ENCODE peak calls at places on chromosome 5, in four cellular contexts. P is K562, W is GM12891, S is GM12878. Y is an unnamed sample.

GRCh38 chr5:53069626-53070025 is 39.9 kb downstream of the MOCS2 start:
- DNase-seq in P (peak; percentile 16), W (no peak), S (no peak), Y (no peak)

GRCh38 chr5:93579561-93580386 is 1.2 kb downstream of the NR2F1-AS1 start:
- DNase-seq in P (no peak), W (no peak), S (no peak), Y (no peak)

GRCh38 chr5:115297043-115297442 is 589 bp upstream of the CCDC112 start:
- DNase-seq in P (no peak), W (no peak), S (no peak), Y (no peak)

GRCh38 chr5:176611435-176611834 is 1.5 kb upstream of the GPRIN1 start:
- DNase-seq in P (peak; percentile 89), W (no peak), S (no peak), Y (peak; percentile 38)

GRCh38 chr5:96699186-96699820 is 37.1 kb downstream of the CAST start:
- DNase-seq in P (no peak), W (no peak), S (no peak), Y (no peak)

GRCh38 chr5:109997191-109997590 is 307.5 kb downstream of the MAN2A1 start:
- DNase-seq in P (no peak), W (no peak), S (no peak), Y (no peak)

GRCh38 chr5:37722236-37723146 is 117.3 kb downstream of the GDNF start:
- DNase-seq in P (peak; percentile 45), W (no peak), S (peak; percentile 59), Y (peak; percentile 64)

GRCh38 chr5:71471193-71471592 is 15.7 kb downstream of the BDP1 start:
- DNase-seq in P (no peak), W (no peak), S (no peak), Y (no peak)

GRCh38 chr5:173630724-173631365 is 14.4 kb upstream of the BOD1 start:
- DNase-seq in P (no peak), W (no peak), S (no peak), Y (no peak)

GRCh38 chr5:172897691-172898512 is 61.3 kb upstream of the RPL26L1 start:
- DNase-seq in P (no peak), W (no peak), S (no peak), Y (no peak)

GRCh38 chr5:87732875-87733768 is 320.4 kb upstream of the CCNH start:
- DNase-seq in P (no peak), W (no peak), S (no peak), Y (no peak)

GRCh38 chr5:93831449-93831848 is 90.0 kb upstream of the POU5F2 start:
- DNase-seq in P (no peak), W (no peak), S (no peak), Y (no peak)

GRCh38 chr5:17910318-17910717 is 276.1 kb downstream of the TAF11L14 start:
- DNase-seq in P (no peak), W (no peak), S (no peak), Y (peak; percentile 63)

GRCh38 chr5:179212870-179213269 is 132.4 kb downstream of the ADAMTS2 start:
- DNase-seq in P (no peak), W (no peak), S (no peak), Y (no peak)

GRCh38 chr5:61311056-61311455 is 21.0 kb upstream of the ZSWIM6 start:
- DNase-seq in P (no peak), W (no peak), S (no peak), Y (no peak)

GRCh38 chr5:135568923-135569360 is 9.8 kb downstream of the CXCL14 start:
- DNase-seq in P (no peak), W (no peak), S (no peak), Y (no peak)

GRCh38 chr5:1245901-1246576 is 20.9 kb downstream of the SLC6A18 start:
- DNase-seq in P (no peak), W (no peak), S (no peak), Y (no peak)

GRCh38 chr5:110339399-110339798 is 387.1 kb downstream of the TMEM232 start:
- DNase-seq in P (no peak), W (no peak), S (no peak), Y (no peak)

GRCh38 chr5:173597304-173597703 is 19.1 kb downstream of the BOD1 start:
- DNase-seq in P (no peak), W (no peak), S (no peak), Y (no peak)

GRCh38 chr5:159106569-159107282 is 7.0 kb upstream of the EBF1 start:
- DNase-seq in P (peak; percentile 79), W (peak; percentile 65), S (no peak), Y (peak; percentile 37)

GRCh38 chr5:127586371-127586770 is 62.5 kb upstream of the CTXN3 start:
- DNase-seq in P (no peak), W (no peak), S (peak; percentile 79), Y (no peak)

GRCh38 chr5:169097374-169097831 is 203.5 kb downstream of the SLIT3 start:
- DNase-seq in P (no peak), W (no peak), S (no peak), Y (no peak)

GRCh38 chr5:64767959-64768357 is 533 bp downstream of the SREK1IP1 start:
- DNase-seq in P (peak; percentile 38), W (no peak), S (no peak), Y (no peak)

GRCh38 chr5:98503582-98503981 is 269.9 kb upstream of the RGMB start:
- DNase-seq in P (no peak), W (no peak), S (no peak), Y (no peak)

GRCh38 chr5:144697847-144698262 is 527.2 kb downstream of the KCTD16 start:
- DNase-seq in P (no peak), W (no peak), S (no peak), Y (no peak)

GRCh38 chr5:96868603-96869371 is 7.5 kb upstream of the ERAP2 start:
- DNase-seq in P (peak; percentile 70), W (no peak), S (no peak), Y (no peak)

GRCh38 chr5:151198861-151199260 is 25.0 kb downstream of the CCDC69 start:
- DNase-seq in P (no peak), W (no peak), S (no peak), Y (no peak)

GRCh38 chr5:81779125-81779934 is 28.4 kb upstream of the SSBP2 start:
- DNase-seq in P (peak; percentile 46), W (no peak), S (peak; percentile 23), Y (peak; percentile 23)

GRCh38 chr5:91357012-91357634 is 26.0 kb downstream of the ARRDC3 start:
- DNase-seq in P (no peak), W (no peak), S (no peak), Y (no peak)

GRCh38 chr5:9924614-9925013 is 294.5 kb upstream of the TAS2R1 start:
- DNase-seq in P (no peak), W (no peak), S (peak; percentile 46), Y (peak; percentile 12)

GRCh38 chr5:68932830-68933434 is 160.9 kb upstream of the SLC30A5 start:
- DNase-seq in P (peak; percentile 50), W (no peak), S (no peak), Y (no peak)

GRCh38 chr5:140294753-140295152 is 8.1 kb downstream of the PFDN1 start:
- DNase-seq in P (no peak), W (no peak), S (no peak), Y (no peak)

GRCh38 chr5:6576861-6577501 is 55.9 kb downstream of the NSUN2 start:
- DNase-seq in P (peak; percentile 60), W (no peak), S (peak; percentile 4), Y (no peak)

GRCh38 chr5:26833596-26833995 is 204.8 kb downstream of the CDH9 start:
- DNase-seq in P (no peak), W (no peak), S (no peak), Y (peak; percentile 47)

GRCh38 chr5:15510816-15511215 is 10.8 kb downstream of the FBXL7 start:
- DNase-seq in P (no peak), W (no peak), S (no peak), Y (no peak)

DNA sequence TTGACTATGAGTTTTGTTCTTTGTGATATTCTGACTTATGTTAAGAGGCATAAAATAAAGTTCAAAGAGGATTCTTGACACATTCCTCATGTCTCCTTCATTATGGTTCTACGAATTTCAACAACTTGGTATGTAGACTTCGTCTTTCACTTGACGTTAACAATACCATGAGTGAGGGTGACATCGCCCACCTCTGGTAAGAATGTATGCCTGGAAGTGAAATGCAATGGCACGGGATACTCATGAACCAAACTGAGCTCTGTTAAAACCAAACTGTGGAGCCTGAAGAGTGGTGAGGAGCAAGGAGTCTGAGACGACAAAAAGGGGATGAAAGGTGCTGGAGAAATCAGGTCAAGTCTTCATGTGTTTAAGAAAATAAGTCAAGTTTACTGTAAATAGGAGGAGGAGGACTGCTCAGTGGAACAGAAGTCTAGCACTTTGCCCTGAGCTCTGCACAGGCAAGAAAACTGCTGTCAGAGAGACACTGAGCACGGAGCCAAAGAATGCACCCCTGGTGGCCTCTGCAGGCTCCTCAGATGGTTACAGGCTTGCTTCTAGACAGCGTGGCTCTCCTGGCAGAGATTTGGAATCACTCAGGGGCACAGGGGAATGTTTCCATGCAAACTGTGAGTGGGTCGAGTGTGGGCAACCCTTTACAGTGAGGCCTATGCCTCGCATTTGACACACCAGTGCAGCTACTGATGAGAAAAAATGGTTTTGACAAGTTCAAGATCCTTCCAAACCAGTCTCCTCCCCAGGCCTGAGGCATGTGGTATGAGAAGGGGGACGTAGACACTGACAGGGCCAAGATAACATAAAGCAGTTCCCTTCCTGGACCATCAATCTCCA is 470.1 kb downstream of the IRX1 start:
- DNase-seq in P (no peak), W (no peak), S (no peak), Y (no peak)
- TF ChIP-seq POLR2AphosphoS5 in P (no peak), W (no peak), S (no peak), Y (no peak)

DNA sequence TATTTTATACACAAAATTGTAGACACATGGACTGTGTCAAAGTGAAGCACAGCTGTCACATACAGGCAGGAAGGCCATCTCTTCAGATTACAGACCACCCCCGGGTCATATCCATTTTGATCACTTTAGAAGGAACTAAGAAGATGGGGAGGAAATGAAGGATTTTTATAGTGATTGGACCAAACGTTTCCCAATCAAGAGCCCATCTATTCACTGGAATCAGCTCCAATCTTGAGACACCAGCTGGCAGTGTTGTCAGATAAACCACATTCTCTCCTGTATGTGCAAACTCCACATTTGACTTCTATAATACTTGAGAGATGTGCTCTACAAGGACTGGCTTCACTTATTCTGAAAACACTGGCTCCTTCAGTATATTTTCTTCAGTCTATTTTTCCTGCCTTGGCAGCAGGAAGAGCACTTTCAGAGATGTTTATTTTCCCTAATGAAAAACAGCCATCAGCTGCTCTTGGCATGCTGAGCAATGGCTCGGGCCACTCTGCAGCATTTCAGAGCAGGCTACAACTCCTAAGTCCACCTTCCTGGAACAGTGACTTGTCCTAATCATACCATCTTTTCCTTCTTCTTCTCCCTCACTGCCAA is 96.8 kb upstream of the FSTL4 start:
- DNase-seq in P (no peak), W (no peak), S (no peak), Y (no peak)
- TF ChIP-seq SPI1 in P (no peak), W (no peak), S (no peak), Y (no peak)

GRCh38 chr5:143275871-143276363 is 127.6 kb downstream of the NR3C1 start:
- DNase-seq in P (no peak), W (no peak), S (no peak), Y (no peak)
- TF ChIP-seq POLR2AphosphoS5 in P (no peak), W (peak; percentile 24), S (peak; percentile 39), Y (no peak)

GRCh38 chr5:152218694-152219093 is 186.4 kb downstream of the NMUR2 start:
- DNase-seq in P (no peak), W (no peak), S (no peak), Y (no peak)
- TF ChIP-seq SPI1 in P (no peak), W (no peak), S (no peak), Y (no peak)